ENCODE peak calls at places on chromosomes 11 and 22, in five cellular contexts. Q is transverse colon, A is breast epithelium, X is IMR-90, Z is spleen. V is an unnamed sample.

GRCh38 chr22:37739611-37740049 is 42.8 kb downstream of the TRIOBP start:
- DNase-seq in Q (no peak), A (no peak), X (no peak), Z (peak; percentile 88), V (no peak)

GRCh38 chr11:93655047-93655446 is 6.4 kb upstream of the CEP295 start:
- DNase-seq in Q (no peak), A (no peak), X (no peak), Z (no peak), V (no peak)

GRCh38 chr11:46302866-46303265 is 25.4 kb downstream of the CREB3L1 start:
- DNase-seq in Q (no peak), A (no peak), X (no peak), Z (no peak), V (no peak)

GRCh38 chr11:14290422-14290821 is 68.6 kb downstream of the RRAS2 start:
- DNase-seq in Q (no peak), A (no peak), X (no peak), Z (no peak), V (no peak)

GRCh38 chr11:126484266-126484665 is 128.8 kb downstream of the ST3GAL4 start:
- DNase-seq in Q (no peak), A (no peak), X (peak; percentile 94), Z (no peak), V (no peak)

GRCh38 chr11:41851743-41852142 is 392.3 kb upstream of the LRRC4C start:
- DNase-seq in Q (no peak), A (no peak), X (no peak), Z (no peak), V (no peak)

GRCh38 chr11:68314203-68314885 is 2.0 kb downstream of the LRP5 start:
- DNase-seq in Q (no peak), A (no peak), X (no peak), Z (no peak), V (no peak)

GRCh38 chr11:134644489-134645456 is 232.7 kb upstream of the B3GAT1 start:
- DNase-seq in Q (no peak), A (no peak), X (no peak), Z (peak; percentile 69), V (no peak)

GRCh38 chr11:98130117-98130625 is 890.6 kb upstream of the CNTN5 start:
- DNase-seq in Q (no peak), A (no peak), X (no peak), Z (no peak), V (no peak)

GRCh38 chr22:28627791-28628190 is 51.8 kb downstream of the TTC28 start:
- DNase-seq in Q (no peak), A (no peak), X (no peak), Z (no peak), V (no peak)

GRCh38 chr11:47992959-47993820 is 12.8 kb downstream of the PTPRJ start:
- DNase-seq in Q (peak; percentile 46), A (no peak), X (peak; percentile 89), Z (peak; percentile 39), V (no peak)

GRCh38 chr11:27462543-27462942 is 10.0 kb downstream of the LGR4 start:
- DNase-seq in Q (no peak), A (no peak), X (no peak), Z (no peak), V (no peak)

GRCh38 chr11:112363527-112363926 is 102.9 kb upstream of the PLET1 start:
- DNase-seq in Q (no peak), A (no peak), X (peak; percentile 60), Z (no peak), V (no peak)

GRCh38 chr11:70517996-70518907 is 119.9 kb downstream of the CTTN start:
- DNase-seq in Q (no peak), A (no peak), X (peak; percentile 64), Z (peak; percentile 56), V (peak; percentile 4)

GRCh38 chr11:272931-273198 is 5.3 kb upstream of the NLRP6 start:
- DNase-seq in Q (no peak), A (no peak), X (no peak), Z (peak; percentile 54), V (no peak)

GRCh38 chr11:12199231-12199948 is 89.0 kb downstream of the MICAL2 start:
- DNase-seq in Q (peak; percentile 38), A (no peak), X (no peak), Z (no peak), V (no peak)

GRCh38 chr11:70210051-70210501 is 7.0 kb downstream of the FADD start:
- DNase-seq in Q (no peak), A (no peak), X (peak; percentile 68), Z (peak; percentile 58), V (no peak)

GRCh38 chr11:92057849-92058442 is 166.7 kb upstream of the FAT3 start:
- DNase-seq in Q (no peak), A (no peak), X (no peak), Z (no peak), V (no peak)

GRCh38 chr11:125162743-125163142 is 1.8 kb upstream of the PKNOX2 start:
- DNase-seq in Q (no peak), A (no peak), X (no peak), Z (no peak), V (no peak)

GRCh38 chr11:114109206-114110090 is 49.9 kb downstream of the ZBTB16 start:
- DNase-seq in Q (no peak), A (no peak), X (no peak), Z (no peak), V (no peak)

GRCh38 chr11:75303544-75304224 is 47.8 kb downstream of the ARRB1 start:
- DNase-seq in Q (no peak), A (no peak), X (no peak), Z (no peak), V (no peak)

GRCh38 chr11:111764621-111765020 is 1.6 kb downstream of the PPP2R1B start:
- DNase-seq in Q (no peak), A (no peak), X (peak; percentile 51), Z (no peak), V (no peak)

GRCh38 chr11:20448838-20449237 is 61.3 kb downstream of the PRMT3 start:
- DNase-seq in Q (no peak), A (no peak), X (no peak), Z (no peak), V (no peak)

GRCh38 chr11:11119917-11120316 is 233.1 kb downstream of the CSNK2A3 start:
- DNase-seq in Q (no peak), A (no peak), X (no peak), Z (no peak), V (no peak)

GRCh38 chr11:75260396-75260795 is 19.8 kb downstream of the TPBGL start:
- DNase-seq in Q (peak; percentile 7), A (no peak), X (no peak), Z (peak; percentile 56), V (peak; percentile 11)

GRCh38 chr11:66870131-66870530 is 13.3 kb downstream of the LRFN4 start:
- DNase-seq in Q (no peak), A (no peak), X (no peak), Z (no peak), V (no peak)

GRCh38 chr11:19559746-19560145 is 152.9 kb upstream of the NAV2 start:
- DNase-seq in Q (no peak), A (no peak), X (no peak), Z (no peak), V (no peak)

GRCh38 chr22:41932353-41932752 is 5.7 kb upstream of the TNFRSF13C start:
- DNase-seq in Q (no peak), A (no peak), X (no peak), Z (peak; percentile 76), V (no peak)

GRCh38 chr11:19683141-19683805 is 29.4 kb upstream of the NAV2 start:
- DNase-seq in Q (peak; percentile 16), A (peak; percentile 71), X (no peak), Z (no peak), V (peak; percentile 73)

GRCh38 chr11:16346975-16347374 is 9.4 kb downstream of the SOX6 start:
- DNase-seq in Q (no peak), A (no peak), X (peak; percentile 83), Z (no peak), V (no peak)

GRCh38 chr22:38872831-38873248 is 824 bp upstream of the CBX6 start:
- DNase-seq in Q (peak; percentile 41), A (peak; percentile 59), X (peak; percentile 32), Z (peak; percentile 87), V (peak; percentile 82)

GRCh38 chr22:42444060-42444904 is 12.1 kb upstream of the NFAM1 start:
- DNase-seq in Q (peak; percentile 93), A (peak; percentile 70), X (peak; percentile 87), Z (peak; percentile 90), V (peak; percentile 82)

GRCh38 chr22:34880667-34881066 is 185.3 kb upstream of the ISX start:
- DNase-seq in Q (no peak), A (no peak), X (no peak), Z (no peak), V (no peak)

GRCh38 chr22:29994941-29995340 is 85.3 kb upstream of the HORMAD2 start:
- DNase-seq in Q (no peak), A (no peak), X (peak; percentile 33), Z (no peak), V (no peak)

GRCh38 chr11:65446446-65447277 is 24.1 kb downstream of the NEAT1 start:
- DNase-seq in Q (no peak), A (peak; percentile 46), X (peak; percentile 53), Z (no peak), V (no peak)

GRCh38 chr11:1306186-1307162 is 3.0 kb downstream of the TOLLIP start:
- DNase-seq in Q (no peak), A (no peak), X (no peak), Z (peak; percentile 75), V (no peak)

GRCh38 chr11:1303973-1304372 is 5.5 kb downstream of the TOLLIP start:
- DNase-seq in Q (peak; percentile 38), A (peak; percentile 49), X (no peak), Z (peak; percentile 37), V (no peak)

GRCh38 chr11:1305558-1306056 is 3.8 kb downstream of the TOLLIP start:
- DNase-seq in Q (no peak), A (no peak), X (no peak), Z (peak; percentile 76), V (no peak)

GRCh38 chr11:1304376-1304775 is 5.1 kb downstream of the TOLLIP start:
- DNase-seq in Q (peak; percentile 58), A (no peak), X (no peak), Z (peak; percentile 71), V (no peak)

DNA sequence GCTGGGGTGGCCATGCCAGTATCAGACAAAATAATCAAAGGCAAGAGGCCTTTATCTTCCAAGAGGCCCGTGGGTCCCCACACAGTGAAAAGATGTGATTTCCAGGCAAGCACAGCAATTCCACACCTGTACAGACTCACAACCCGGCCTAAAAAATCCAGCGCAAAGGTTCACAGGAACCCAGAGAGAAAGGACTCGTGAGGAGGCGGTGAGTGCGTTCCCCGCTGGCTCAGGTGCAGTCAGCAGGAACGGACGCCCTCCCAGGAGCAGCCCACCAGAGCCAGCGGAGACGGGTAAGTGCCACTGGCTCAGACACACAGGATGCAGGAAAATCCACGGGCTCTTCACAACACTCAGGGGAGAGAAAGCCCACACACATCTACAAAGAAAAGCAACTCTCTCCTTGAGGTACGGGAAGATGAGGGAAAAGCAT is 4.4 kb downstream of the TOLLIP start:
- DNase-seq in Q (no peak), A (no peak), X (no peak), Z (peak; percentile 64), V (no peak)
- H3K4me3 ChIP-seq in Q (no peak overlapping the region), A (no peak overlapping the region), X (no peak overlapping the region), Z (no peak overlapping the region), V (no peak overlapping the region)

GRCh38 chr22:25192406-25192805 is 7.3 kb upstream of the CRYBB3 start:
- DNase-seq in Q (no peak), A (no peak), X (no peak), Z (no peak), V (no peak)
- TF ChIP-seq CTCF in Q (no peak), A (no peak), X (no peak), Z (no peak), V (no peak)

GRCh38 chr11:8328848-8329330 is 65.2 kb upstream of the LMO1 start:
- DNase-seq in Q (peak; percentile 85), A (peak; percentile 43), X (peak; percentile 75), Z (peak; percentile 88), V (peak; percentile 68)
- TF ChIP-seq POLR2A in Q (no peak), A (no peak), X (no peak), Z (no peak), V (no peak)

GRCh38 chr22:36331306-36331911 is 56.4 kb downstream of the MYH9 start:
- DNase-seq in Q (peak; percentile 84), A (peak; percentile 96), X (peak; percentile 98), Z (peak; percentile 97), V (peak; percentile 87)
- H3K4me3 ChIP-seq in Q (no peak overlapping the region), A (no peak overlapping the region), X (no peak overlapping the region), Z (peak overlapping the region; percentile 18), V (no peak overlapping the region)

V was measured in heart left ventricle.